ENCODE peak calls at places on chromosomes 1 and 21, in five cellular contexts. B, W, Y, D and I are unnamed samples.

GRCh38 chr1:14970115-14970798 is 183.3 kb upstream of the TMEM51 start:
- DNase-seq in B (peak; percentile 14), W (peak; percentile 67), Y (peak; percentile 92), D (peak; percentile 86), I (no peak)

GRCh38 chr21:15754640-15755039 is 24.9 kb downstream of the USP25 start:
- DNase-seq in B (no peak), W (no peak), Y (peak; percentile 73), D (peak; percentile 67), I (no peak)

GRCh38 chr21:46124926-46125845 is 27.3 kb downstream of the COL6A2 start:
- DNase-seq in B (no peak), W (peak; percentile 26), Y (no peak), D (no peak), I (peak; percentile 89)

GRCh38 chr1:246122071-246122470 is 385.0 kb downstream of the SMYD3 start:
- DNase-seq in B (no peak), W (no peak), Y (no peak), D (no peak), I (no peak)

GRCh38 chr21:34020005-34020847 is 53.2 kb upstream of the MRPS6 start:
- DNase-seq in B (no peak), W (peak; percentile 29), Y (no peak), D (no peak), I (no peak)

GRCh38 chr1:92043621-92044020 is 13.8 kb downstream of the EPHX4 start:
- DNase-seq in B (no peak), W (no peak), Y (no peak), D (no peak), I (no peak)

GRCh38 chr21:33971492-33972013 is 55.9 kb upstream of the ATP5PO start:
- DNase-seq in B (no peak), W (no peak), Y (peak; percentile 80), D (peak; percentile 91), I (no peak)

GRCh38 chr21:19683492-19683891 is 1279.9 kb upstream of the TMPRSS15 start:
- DNase-seq in B (no peak), W (no peak), Y (no peak), D (no peak), I (no peak)

GRCh38 chr1:165234149-165234548 is 122.4 kb downstream of the LMX1A start:
- DNase-seq in B (no peak), W (no peak), Y (no peak), D (no peak), I (no peak)

GRCh38 chr1:42735477-42736105 is 4.4 kb downstream of the CLDN19 start:
- DNase-seq in B (no peak), W (no peak), Y (no peak), D (no peak), I (no peak)

GRCh38 chr1:241837901-241838300 is 10.1 kb upstream of the EXO1 start:
- DNase-seq in B (no peak), W (no peak), Y (peak; percentile 95), D (peak; percentile 96), I (no peak)

GRCh38 chr1:53293123-53293522 is 34.7 kb downstream of the LRP8 start:
- DNase-seq in B (no peak), W (no peak), Y (no peak), D (peak; percentile 20), I (no peak)

GRCh38 chr1:31627930-31628421 is 10.5 kb downstream of the HCRTR1 start:
- DNase-seq in B (no peak), W (peak; percentile 90), Y (no peak), D (no peak), I (no peak)

GRCh38 chr1:244653439-244654283 is 735 bp downstream of the DESI2 start:
- DNase-seq in B (no peak), W (no peak), Y (peak; percentile 44), D (no peak), I (no peak)

GRCh38 chr1:5731110-5731423 is 261.2 kb downstream of the NPHP4 start:
- DNase-seq in B (no peak), W (no peak), Y (no peak), D (no peak), I (peak; percentile 36)

GRCh38 chr1:217135569-217135915 is 412.3 kb upstream of the ESRRG start:
- DNase-seq in B (no peak), W (peak; percentile 42), Y (no peak), D (no peak), I (peak; percentile 80)

GRCh38 chr1:19058476-19058797 is 102.0 kb upstream of the IFFO2 start:
- DNase-seq in B (no peak), W (no peak), Y (no peak), D (no peak), I (no peak)

GRCh38 chr1:163320891-163321290 is 863 bp upstream of the NUF2 start:
- DNase-seq in B (no peak), W (no peak), Y (peak; percentile 23), D (no peak), I (no peak)

GRCh38 chr1:55860816-55861519 is 645.8 kb upstream of the USP24 start:
- DNase-seq in B (no peak), W (no peak), Y (no peak), D (no peak), I (no peak)

GRCh38 chr1:169565335-169566271 is 20.7 kb downstream of the F5 start:
- DNase-seq in B (no peak), W (no peak), Y (no peak), D (no peak), I (no peak)

GRCh38 chr1:30748699-30749401 is 8.7 kb downstream of the LAPTM5 start:
- DNase-seq in B (peak; percentile 45), W (no peak), Y (no peak), D (no peak), I (peak; percentile 83)

GRCh38 chr21:43884012-43884860 is 19.2 kb downstream of the AGPAT3 start:
- DNase-seq in B (peak; percentile 30), W (no peak), Y (no peak), D (no peak), I (no peak)

GRCh38 chr1:13699936-13700520 is at the start of gene PRDM2:
- DNase-seq in B (peak; percentile 62), W (peak; percentile 52), Y (peak; percentile 45), D (peak; percentile 32), I (no peak)